ENCODE peak calls at places on chromosomes 6 and 20, in six cellular contexts. K is H9, L is endothelial cell of umbilical vein, B is Karpas-422, J is mesendoderm, P is colonic mucosa. H is an unnamed sample.
A peak's percentile ranks its signal among the peaks of the same experiment; 100 is the strongest.

GRCh38 chr20:4764805-4765204 is 43.1 kb downstream of the PRND start:
- DNase-seq in K (no peak), L (no peak), B (no peak), J (no peak), P (no peak), H (no peak)

GRCh38 chr6:73666393-73666792 is 12.6 kb upstream of the SLC17A5 start:
- DNase-seq in K (no peak), L (peak; percentile 90), B (no peak), J (no peak), P (no peak), H (no peak)

GRCh38 chr6:119350202-119351004 is 842 bp upstream of the MAN1A1 start:
- DNase-seq in K (no peak), L (peak; percentile 66), B (no peak), J (peak; percentile 40), P (peak; percentile 50), H (no peak)

GRCh38 chr6:137472738-137473137 is 21.5 kb downstream of the OLIG3 start:
- DNase-seq in K (no peak), L (no peak), B (no peak), J (no peak), P (no peak), H (no peak)

GRCh38 chr20:34538671-34539123 is 19.8 kb upstream of the MAP1LC3A start:
- DNase-seq in K (peak; percentile 64), L (peak; percentile 45), B (peak; percentile 85), J (peak; percentile 60), P (peak; percentile 61), H (peak; percentile 62)

GRCh38 chr6:166670894-166671293 is 43.8 kb upstream of the RPS6KA2 start:
- DNase-seq in K (no peak), L (no peak), B (no peak), J (no peak), P (no peak), H (no peak)

GRCh38 chr6:144343736-144344428 is 58.7 kb downstream of the UTRN start:
- DNase-seq in K (no peak), L (peak; percentile 88), B (peak; percentile 71), J (no peak), P (peak; percentile 72), H (no peak)

GRCh38 chr6:73937805-73938204 is 241.8 kb downstream of the CD109 start:
- DNase-seq in K (no peak), L (no peak), B (no peak), J (no peak), P (no peak), H (no peak)

GRCh38 chr6:13811627-13812358 is 2.6 kb downstream of the MCUR1 start:
- DNase-seq in K (no peak), L (no peak), B (no peak), J (no peak), P (peak; percentile 54), H (no peak)

GRCh38 chr6:35445691-35446090 is 6.4 kb upstream of the FANCE start:
- DNase-seq in K (no peak), L (no peak), B (no peak), J (no peak), P (no peak), H (no peak)

GRCh38 chr6:113833537-113833936 is 23.6 kb upstream of the MARCKS start:
- DNase-seq in K (no peak), L (no peak), B (no peak), J (no peak), P (no peak), H (no peak)

GRCh38 chr6:107730106-107730505 is 94.0 kb downstream of the SCML4 start:
- DNase-seq in K (no peak), L (no peak), B (no peak), J (no peak), P (no peak), H (peak; percentile 25)

GRCh38 chr20:60977896-60978295 is 274.2 kb upstream of the CDH4 start:
- DNase-seq in K (no peak), L (no peak), B (no peak), J (no peak), P (no peak), H (no peak)

DNA sequence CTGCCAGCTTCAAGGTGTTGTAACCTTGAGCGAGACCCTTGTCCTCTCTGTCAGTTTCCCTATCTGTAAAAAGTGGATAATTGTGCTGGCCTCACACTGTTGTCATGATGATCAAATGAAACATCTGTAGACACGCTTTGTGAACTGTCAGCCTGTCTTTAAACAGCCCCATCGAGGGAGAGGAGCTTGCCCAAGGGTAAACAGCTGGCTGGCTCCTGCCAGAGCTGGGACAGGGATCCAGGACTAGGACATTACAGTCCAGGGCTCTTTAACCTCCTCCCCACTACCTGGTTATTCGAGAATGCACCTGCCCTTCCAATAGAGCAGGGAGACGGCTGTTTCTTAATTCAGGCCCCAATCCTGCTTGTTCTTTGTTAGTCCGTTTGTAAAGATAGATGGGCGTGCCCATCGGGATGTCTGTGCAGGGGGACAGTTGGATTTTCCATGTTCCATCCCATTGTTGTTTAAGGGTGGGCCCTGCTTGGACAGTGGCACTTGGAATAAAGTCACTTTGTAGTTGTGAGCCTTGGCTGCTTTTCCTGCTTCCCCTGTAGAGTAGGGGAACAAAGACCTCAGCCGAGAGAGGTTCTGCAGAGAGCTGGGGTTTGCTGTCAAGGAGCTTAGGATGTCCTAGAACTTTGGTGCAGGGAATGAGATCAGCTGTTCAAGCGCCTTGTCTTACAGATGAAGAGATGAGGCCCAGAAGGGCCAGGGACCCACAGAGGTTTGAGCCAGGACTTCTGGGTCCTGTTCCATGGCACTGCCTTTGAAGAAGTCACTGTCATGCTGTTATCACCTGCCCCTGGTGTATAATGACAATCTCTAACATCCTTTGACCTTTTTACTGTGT is 77.9 kb upstream of the MYL9 start:
- DNase-seq in K (no peak), L (peak; percentile 20), B (peak; percentile 30), J (no peak), P (peak; percentile 27), H (no peak)
- H3K9ac ChIP-seq in K (no peak overlapping the region), L (peak overlapping the region; percentile 87), B (no peak overlapping the region), J (peak overlapping the region; percentile 81), P (peak overlapping the region; percentile 99), H (peak overlapping the region; percentile 48)

DNA sequence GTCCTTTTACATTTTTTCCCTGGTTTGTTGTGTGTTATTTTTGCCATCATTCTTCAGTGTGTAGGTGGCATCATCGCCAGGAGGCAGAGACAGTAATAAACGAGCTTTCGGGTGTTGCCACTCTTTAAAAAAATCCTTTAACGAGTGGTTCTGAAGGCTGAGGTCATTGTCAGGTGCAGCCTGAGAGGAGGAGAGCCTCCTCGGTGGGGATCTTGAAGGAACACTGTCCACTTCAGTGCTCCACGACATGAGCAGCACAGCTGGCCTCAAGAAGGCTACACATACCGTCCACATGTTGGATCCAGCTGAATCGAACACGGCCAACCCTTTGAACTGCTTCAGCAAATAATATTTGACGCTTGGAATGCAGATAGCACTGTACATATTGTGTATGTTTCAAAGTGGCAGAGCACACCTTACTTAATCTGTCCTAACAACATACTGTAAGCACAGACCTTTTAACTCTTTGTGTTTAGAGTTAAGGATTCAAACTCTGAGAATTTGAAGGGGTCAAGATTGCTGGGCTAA is 48.0 kb upstream of the FOXQ1 start:
- DNase-seq in K (no peak), L (no peak), B (no peak), J (no peak), P (no peak), H (no peak)
- H3K9ac ChIP-seq in K (no peak overlapping the region), L (no peak overlapping the region), B (no peak overlapping the region), J (no peak overlapping the region), P (no peak overlapping the region), H (no peak overlapping the region)

GRCh38 chr6:18350271-18350670 is 36.9 kb upstream of the RNF144B start:
- DNase-seq in K (no peak), L (no peak), B (no peak), J (no peak), P (no peak), H (no peak)

GRCh38 chr6:18350728-18351127 is 36.4 kb upstream of the RNF144B start:
- DNase-seq in K (no peak), L (no peak), B (no peak), J (no peak), P (no peak), H (no peak)

GRCh38 chr6:18352842-18353241 is 34.3 kb upstream of the RNF144B start:
- DNase-seq in K (no peak), L (no peak), B (no peak), J (no peak), P (no peak), H (no peak)

GRCh38 chr6:18352001-18352400 is 35.1 kb upstream of the RNF144B start:
- DNase-seq in K (no peak), L (no peak), B (no peak), J (no peak), P (no peak), H (no peak)

GRCh38 chr6:18349350-18349749 is 37.8 kb upstream of the RNF144B start:
- DNase-seq in K (no peak), L (no peak), B (no peak), J (no peak), P (no peak), H (no peak)
- H3K9ac ChIP-seq in K (no peak overlapping the region), L (no peak overlapping the region), B (no peak overlapping the region), J (no peak overlapping the region), P (no peak overlapping the region), H (no peak overlapping the region)

GRCh38 chr6:56814308-56814707 is 140.6 kb upstream of the BEND6 start:
- DNase-seq in K (no peak), L (no peak), B (no peak), J (no peak), P (no peak), H (no peak)
- H3K9ac ChIP-seq in K (no peak overlapping the region), L (no peak overlapping the region), B (no peak overlapping the region), J (no peak overlapping the region), P (no peak overlapping the region), H (no peak overlapping the region)